ENCODE peak calls at places on chromosomes 7 and 10, in seven cellular contexts. L, E, F, N, U, X and R are unnamed samples.

GRCh38 chr10:104582604-104582951 is 58.5 kb upstream of the SORCS3 start:
- DNase-seq in L (no peak), E (no peak), F (no peak), N (no peak), U (no peak), X (no peak), R (no peak)

GRCh38 chr7:23422384-23422783 is 47.9 kb downstream of the IGF2BP3 start:
- DNase-seq in L (no peak), E (no peak), F (no peak), N (no peak), U (no peak), X (no peak), R (no peak)

GRCh38 chr10:102559764-102560163 is 56.0 kb downstream of the SUFU start:
- DNase-seq in L (no peak), E (no peak), F (no peak), N (no peak), U (no peak), X (no peak), R (no peak)

GRCh38 chr10:75236178-75236825 is 545 bp upstream of the COMTD1 start:
- DNase-seq in L (no peak), E (no peak), F (no peak), N (no peak), U (no peak), X (no peak), R (no peak)

GRCh38 chr10:11713186-11713743 is 28.9 kb upstream of the ECHDC3 start:
- DNase-seq in L (peak; percentile 34), E (no peak), F (no peak), N (no peak), U (no peak), X (no peak), R (no peak)

GRCh38 chr10:69883256-69883655 is 81.5 kb downstream of the COL13A1 start:
- DNase-seq in L (no peak), E (no peak), F (no peak), N (no peak), U (no peak), X (no peak), R (no peak)

GRCh38 chr7:142583424-142583823 is 165.8 kb upstream of the PRSS1 start:
- DNase-seq in L (peak; percentile 59), E (peak; percentile 58), F (no peak), N (no peak), U (no peak), X (no peak), R (no peak)

GRCh38 chr10:67471022-67471421 is 225.0 kb downstream of the CTNNA3 start:
- DNase-seq in L (no peak), E (no peak), F (no peak), N (no peak), U (no peak), X (no peak), R (no peak)

GRCh38 chr10:75211007-75211735 is 575 bp downstream of the VDAC2 start:
- DNase-seq in L (peak; percentile 31), E (peak; percentile 40), F (peak; percentile 29), N (no peak), U (no peak), X (no peak), R (no peak)

GRCh38 chr7:17937506-17938115 is 2.7 kb downstream of the SNX13 start:
- DNase-seq in L (no peak), E (no peak), F (no peak), N (no peak), U (no peak), X (no peak), R (no peak)

GRCh38 chr7:47428052-47428779 is 153.7 kb downstream of the TNS3 start:
- DNase-seq in L (no peak), E (no peak), F (no peak), N (no peak), U (no peak), X (no peak), R (no peak)

GRCh38 chr7:99386584-99387238 is 12.2 kb downstream of the ARPC1B start:
- DNase-seq in L (no peak), E (no peak), F (no peak), N (no peak), U (no peak), X (no peak), R (no peak)

GRCh38 chr10:132199268-132199853 is 12.6 kb downstream of the DPYSL4 start:
- DNase-seq in L (no peak), E (no peak), F (no peak), N (no peak), U (no peak), X (no peak), R (no peak)

GRCh38 chr10:105597297-105597696 is 956.2 kb downstream of the SORCS3 start:
- DNase-seq in L (no peak), E (no peak), F (no peak), N (no peak), U (no peak), X (no peak), R (no peak)

GRCh38 chr7:112205348-112206237 is 606 bp downstream of the DOCK4 start:
- DNase-seq in L (peak; percentile 68), E (peak; percentile 61), F (peak; percentile 69), N (no peak), U (no peak), X (peak; percentile 73), R (peak; percentile 10)

GRCh38 chr10:132198381-132199181 is 11.8 kb downstream of the DPYSL4 start:
- DNase-seq in L (no peak), E (no peak), F (no peak), N (no peak), U (no peak), X (no peak), R (no peak)

GRCh38 chr7:48887500-48887899 is 36.8 kb upstream of the CDC14C start:
- DNase-seq in L (no peak), E (no peak), F (no peak), N (no peak), U (no peak), X (no peak), R (no peak)

GRCh38 chr7:75567948-75568595 is 76.0 kb downstream of the SPDYE5 start:
- DNase-seq in L (no peak), E (no peak), F (no peak), N (no peak), U (no peak), X (no peak), R (no peak)

GRCh38 chr7:132972745-132973144 is 109.1 kb downstream of the CHCHD3 start:
- DNase-seq in L (no peak), E (no peak), F (no peak), N (no peak), U (no peak), X (no peak), R (no peak)

GRCh38 chr7:128303133-128303532 is 40.6 kb downstream of the RBM28 start:
- DNase-seq in L (no peak), E (no peak), F (no peak), N (no peak), U (no peak), X (no peak), R (no peak)

GRCh38 chr10:45432700-45433472 is 58.9 kb downstream of the ALOX5 start:
- DNase-seq in L (no peak), E (no peak), F (no peak), N (no peak), U (no peak), X (no peak), R (no peak)

GRCh38 chr10:124697837-124698559 is 46.2 kb downstream of the FAM53B start:
- DNase-seq in L (no peak), E (no peak), F (no peak), N (no peak), U (no peak), X (no peak), R (peak; percentile 53)

GRCh38 chr7:55198634-55199366 is 166.3 kb upstream of the LANCL2 start:
- DNase-seq in L (no peak), E (no peak), F (no peak), N (no peak), U (no peak), X (no peak), R (no peak)

GRCh38 chr7:70647801-70648491 is 484.0 kb upstream of the GALNT17 start:
- DNase-seq in L (peak; percentile 14), E (no peak), F (no peak), N (no peak), U (no peak), X (no peak), R (peak; percentile 69)

GRCh38 chr10:4051011-4051407 is 266.0 kb upstream of the KLF6 start:
- DNase-seq in L (peak; percentile 24), E (no peak), F (no peak), N (no peak), U (no peak), X (no peak), R (no peak)

GRCh38 chr10:29917311-29917710 is 142.1 kb downstream of the JCAD start:
- DNase-seq in L (no peak), E (no peak), F (no peak), N (no peak), U (no peak), X (no peak), R (no peak)

GRCh38 chr10:70528726-70529362 is 50.3 kb downstream of the PALD1 start:
- DNase-seq in L (no peak), E (peak; percentile 38), F (no peak), N (no peak), U (no peak), X (no peak), R (no peak)

GRCh38 chr10:110498982-110499795 is 1.5 kb downstream of the DUSP5 start:
- DNase-seq in L (peak; percentile 36), E (peak; percentile 55), F (peak; percentile 31), N (no peak), U (no peak), X (peak; percentile 45), R (peak; percentile 19)
- TF ChIP-seq CTCF in L (no peak), E (no peak), F (no peak), N (peak; percentile 55), U (no peak), X (peak; percentile 7), R (no peak)

DNA sequence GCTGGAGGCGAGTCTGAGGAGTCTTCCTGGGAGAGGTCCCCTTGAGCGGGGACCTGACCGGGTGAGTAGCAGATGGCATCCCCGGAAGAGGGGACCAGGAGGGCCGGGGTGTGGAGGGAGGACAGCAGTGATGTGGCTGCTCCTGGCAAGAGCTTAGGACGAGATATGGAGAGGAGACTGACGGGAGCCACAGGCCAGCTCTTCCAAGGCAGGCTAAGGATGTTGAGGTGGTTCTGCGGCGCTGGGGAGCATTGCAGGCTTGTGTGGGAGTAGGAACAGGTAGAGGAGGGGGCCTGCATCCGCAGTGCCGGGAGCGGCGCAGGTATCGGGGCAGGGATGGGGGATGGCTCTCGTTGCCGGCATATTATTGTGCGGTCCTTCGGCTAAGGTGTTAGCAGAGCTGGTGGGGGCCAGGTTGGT is 76.7 kb upstream of the ANLN start:
- DNase-seq in L (no peak), E (peak; percentile 13), F (no peak), N (no peak), U (no peak), X (no peak), R (no peak)
- TF ChIP-seq CTCF in L (no peak), E (no peak), F (no peak), N (no peak), U (no peak), X (no peak), R (no peak)

DNA sequence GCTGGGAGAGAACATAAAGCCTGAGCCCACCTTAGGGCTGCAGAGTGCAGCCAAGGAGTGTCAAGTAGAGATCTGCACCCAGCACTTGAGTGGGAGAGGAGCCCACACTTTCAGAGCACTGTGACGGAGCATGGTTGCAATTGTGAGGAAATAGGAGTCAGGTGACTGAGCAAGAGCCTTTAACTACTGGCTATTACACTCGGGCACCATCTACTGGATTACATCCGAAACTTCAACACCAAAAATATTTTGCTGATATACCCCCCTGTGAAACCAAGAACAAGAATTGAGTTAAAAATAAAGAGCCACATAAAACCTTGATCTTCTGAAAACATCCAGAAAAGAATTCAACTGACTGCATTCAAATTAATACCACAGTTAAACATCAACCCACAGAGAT is 657.9 kb downstream of the NXPH1 start:
- DNase-seq in L (no peak), E (no peak), F (no peak), N (no peak), U (no peak), X (no peak), R (no peak)
- TF ChIP-seq CTCF in L (no peak), E (no peak), F (no peak), N (no peak), U (no peak), X (no peak), R (no peak)

GRCh38 chr10:79066460-79067240 is 2.1 kb upstream of the ZMIZ1 start:
- DNase-seq in L (no peak), E (no peak), F (no peak), N (no peak), U (no peak), X (no peak), R (no peak)
- TF ChIP-seq CTCF in L (peak; percentile 6), E (no peak), F (no peak), N (peak; percentile 49), U (no peak), X (no peak), R (no peak)